ENCODE peak calls at places on chromosomes 4 and X, in six cellular contexts. One of them, this sample, is unnamed.

GRCh38 chr4:80252953-80253352 is 13.5 kb upstream of the FGF5 start:
- DNase-seq in NCI-H524: no peak
- DNase-seq in caudate nucleus: no peak
- DNase-seq in pancreas: no peak
- DNase-seq in ELR: no peak
- DNase-seq in CD4-positive, alpha-beta T cell: no peak
- DNase-seq in this sample: no peak

GRCh38 chr4:7631288-7631633 is 196.5 kb upstream of the PSAPL1 start:
- DNase-seq in CD4-positive, alpha-beta T cell: no peak
- DNase-seq in ELR: no peak
- DNase-seq in NCI-H524: no peak
- DNase-seq in pancreas: no peak
- DNase-seq in caudate nucleus: no peak
- DNase-seq in this sample: no peak

GRCh38 chr4:2400841-2401609 is 17.4 kb downstream of the ZFYVE28 start:
- DNase-seq in pancreas: peak; percentile 65
- DNase-seq in ELR: no peak
- DNase-seq in caudate nucleus: no peak
- DNase-seq in NCI-H524: no peak
- DNase-seq in CD4-positive, alpha-beta T cell: no peak
- DNase-seq in this sample: no peak

GRCh38 chr4:73867783-73868182 is 1.4 kb upstream of the CXCL1 start:
- DNase-seq in pancreas: no peak
- DNase-seq in caudate nucleus: no peak
- DNase-seq in NCI-H524: no peak
- DNase-seq in ELR: peak; percentile 60
- DNase-seq in CD4-positive, alpha-beta T cell: no peak
- DNase-seq in this sample: no peak

GRCh38 chr4:2370597-2371320 is 47.7 kb downstream of the ZFYVE28 start:
- DNase-seq in CD4-positive, alpha-beta T cell: no peak
- DNase-seq in caudate nucleus: no peak
- DNase-seq in NCI-H524: no peak
- DNase-seq in pancreas: no peak
- DNase-seq in ELR: no peak
- DNase-seq in this sample: no peak

GRCh38 chrX:70437011-70437410 is 7.6 kb upstream of the DLG3 start:
- DNase-seq in pancreas: no peak
- DNase-seq in NCI-H524: no peak
- DNase-seq in ELR: no peak
- DNase-seq in CD4-positive, alpha-beta T cell: no peak
- DNase-seq in caudate nucleus: no peak
- DNase-seq in this sample: no peak

GRCh38 chrX:153557618-153558017 is 40.2 kb downstream of the ATP2B3 start:
- DNase-seq in caudate nucleus: no peak
- DNase-seq in pancreas: no peak
- DNase-seq in NCI-H524: peak; percentile 64
- DNase-seq in ELR: no peak
- DNase-seq in CD4-positive, alpha-beta T cell: no peak
- DNase-seq in this sample: no peak

GRCh38 chr4:126890383-126890782 is 742.4 kb upstream of the INTU start:
- DNase-seq in NCI-H524: no peak
- DNase-seq in caudate nucleus: no peak
- DNase-seq in pancreas: no peak
- DNase-seq in ELR: no peak
- DNase-seq in CD4-positive, alpha-beta T cell: no peak
- DNase-seq in this sample: no peak

GRCh38 chr4:19177616-19178015 is 1074.1 kb upstream of the SLIT2 start:
- DNase-seq in CD4-positive, alpha-beta T cell: no peak
- DNase-seq in caudate nucleus: no peak
- DNase-seq in ELR: peak; percentile 56
- DNase-seq in pancreas: no peak
- DNase-seq in NCI-H524: no peak
- DNase-seq in this sample: no peak

GRCh38 chr4:1547863-1548637 is 136.1 kb downstream of the FAM53A start:
- DNase-seq in pancreas: no peak
- DNase-seq in caudate nucleus: no peak
- DNase-seq in NCI-H524: peak; percentile 45
- DNase-seq in CD4-positive, alpha-beta T cell: no peak
- DNase-seq in ELR: no peak
- DNase-seq in this sample: no peak

This sample was measured in dorsolateral prefrontal cortex.